ENCODE peak calls at places on chromosomes 13 and 19, in six cellular contexts. S, K, U, Y, O and D are unnamed samples.

GRCh38 chr19:50870417-50871089 is 2.7 kb upstream of the KLK2 start:
- DNase-seq in U (peak; percentile 12), S (peak; percentile 65), Y (no peak), O (peak; percentile 93), K (peak; percentile 3), D (no peak)

GRCh38 chr13:35469781-35470380 is 6.6 kb downstream of the MAB21L1 start:
- DNase-seq in Y (no peak), U (no peak), O (no peak), K (no peak), S (no peak), D (no peak)

GRCh38 chr13:39417643-39418042 is 185.3 kb downstream of the LHFPL6 start:
- DNase-seq in Y (no peak), K (peak; percentile 72), S (no peak), O (no peak), U (no peak), D (no peak)

GRCh38 chr13:58583961-58584360 is 952.4 kb downstream of the PCDH17 start:
- DNase-seq in U (no peak), O (no peak), K (no peak), Y (no peak), S (no peak), D (no peak)

GRCh38 chr13:30600470-30600869 is 17.2 kb upstream of the USPL1 start:
- DNase-seq in O (no peak), K (no peak), U (no peak), S (no peak), Y (no peak), D (no peak)

GRCh38 chr13:79525051-79525450 is 44.1 kb downstream of the NDFIP2 start:
- DNase-seq in S (no peak), O (no peak), U (no peak), K (no peak), Y (no peak), D (no peak)

GRCh38 chr19:40217027-40217810 is 965 bp downstream of the TTC9B start:
- DNase-seq in U (no peak), O (peak; percentile 62), Y (no peak), K (no peak), S (peak; percentile 77), D (no peak)

GRCh38 chr19:23393121-23393520 is 2.1 kb downstream of the ZNF91 start:
- DNase-seq in U (no peak), S (no peak), O (no peak), Y (no peak), K (no peak), D (no peak)

GRCh38 chr13:36712785-36713184 is 39.0 kb downstream of the SERTM1 start:
- DNase-seq in K (peak; percentile 5), O (no peak), U (no peak), Y (no peak), S (no peak), D (no peak)

GRCh38 chr19:20247016-20247683 is 80.1 kb downstream of the ZNF486 start:
- DNase-seq in K (no peak), O (no peak), U (no peak), S (no peak), Y (no peak), D (no peak)

GRCh38 chr19:29665826-29666633 is 769 bp downstream of the PLEKHF1 start:
- DNase-seq in S (no peak), U (no peak), K (peak; percentile 66), O (no peak), Y (no peak), D (no peak)

GRCh38 chr19:40627486-40628279 is 26.5 kb downstream of the LTBP4 start:
- DNase-seq in K (no peak), Y (no peak), S (no peak), O (no peak), U (no peak), D (no peak)

GRCh38 chr19:43525836-43526771 is 897 bp downstream of the ETHE1 start:
- DNase-seq in S (no peak), Y (no peak), K (peak; percentile 9), U (no peak), O (peak; percentile 20), D (no peak)

GRCh38 chr19:13692096-13692495 is 72.2 kb upstream of the MRI1 start:
- DNase-seq in S (no peak), Y (no peak), K (peak; percentile 60), O (no peak), U (no peak), D (no peak)

GRCh38 chr19:55112246-55112780 is 5.1 kb downstream of the PPP1R12C start:
- DNase-seq in S (no peak), O (no peak), U (no peak), Y (no peak), K (no peak), D (no peak)

GRCh38 chr13:98749501-98749900 is 3.0 kb downstream of the SLC15A1 start:
- DNase-seq in O (no peak), K (peak; percentile 60), S (no peak), Y (no peak), U (no peak), D (no peak)

GRCh38 chr19:35081201-35081600 is 34.4 kb upstream of the FXYD3 start:
- DNase-seq in Y (no peak), U (no peak), K (no peak), O (no peak), S (no peak), D (no peak)

GRCh38 chr13:43830481-43830873 is 43.7 kb upstream of the ENOX1 start:
- DNase-seq in K (peak; percentile 79), U (no peak), O (no peak), Y (no peak), S (no peak), D (no peak)

GRCh38 chr19:51986309-51987291 is at the start of gene ZNF350:
- DNase-seq in Y (peak; percentile 84), K (peak; percentile 97), U (peak; percentile 93), O (peak; percentile 63), S (peak; percentile 50), D (peak; percentile 71)

GRCh38 chr13:48131481-48131992 is 36.6 kb upstream of the MED4 start:
- DNase-seq in Y (no peak), S (no peak), K (no peak), O (no peak), U (no peak), D (no peak)

GRCh38 chr13:97161832-97162231 is 60.3 kb upstream of the MBNL2 start:
- DNase-seq in K (no peak), U (no peak), S (no peak), Y (no peak), O (no peak), D (no peak)
- TF ChIP-seq BHLHE40 in K (no peak), U (no peak), S (no peak), Y (no peak), O (no peak), D (no peak)

DNA sequence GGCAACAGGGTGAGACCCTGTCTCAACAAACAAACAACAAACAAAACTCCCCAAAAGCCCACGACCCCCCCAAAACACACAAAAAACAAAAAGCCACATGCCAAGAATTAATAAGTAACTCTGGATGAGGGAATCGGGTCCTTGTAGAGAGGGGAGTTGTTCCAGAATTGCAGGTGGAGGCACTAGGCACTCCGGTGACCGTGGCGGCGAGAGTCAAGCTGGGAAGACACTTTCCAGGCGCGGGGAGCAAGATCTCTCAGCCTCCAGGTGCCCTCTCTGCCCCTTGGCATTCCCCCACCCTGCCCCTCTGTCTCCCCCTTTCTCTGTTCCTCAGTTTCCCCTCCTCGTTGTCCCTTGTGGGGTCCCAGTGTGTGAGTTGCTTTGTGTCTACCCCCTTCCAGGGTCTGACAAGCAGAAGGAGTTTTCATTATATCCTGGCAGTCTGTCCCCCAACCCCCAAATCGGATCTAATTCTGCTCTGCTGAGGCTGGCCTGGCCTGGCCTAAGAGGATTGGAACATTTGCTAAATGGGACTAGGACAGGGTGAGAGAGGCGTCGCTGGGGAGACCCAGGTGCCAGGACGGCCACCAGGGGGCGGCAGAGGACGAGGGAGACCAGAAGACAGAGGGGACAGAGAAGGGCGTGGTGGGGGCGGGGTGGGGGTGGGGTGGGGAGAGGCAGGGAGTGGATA is 8.3 kb upstream of the CRX start:
- DNase-seq in Y (no peak), O (peak; percentile 93), S (peak; percentile 70), U (peak; percentile 58), K (peak; percentile 18), D (peak; percentile 89)
- TF ChIP-seq BHLHE40 in Y (no peak), O (no peak), S (no peak), U (no peak), K (no peak), D (no peak)

GRCh38 chr13:24071016-24071415 is 89.5 kb upstream of the SPATA13 start:
- DNase-seq in K (no peak), Y (no peak), O (no peak), S (no peak), U (no peak), D (no peak)

GRCh38 chr13:24068472-24068871 is 92.0 kb upstream of the SPATA13 start:
- DNase-seq in S (no peak), K (no peak), U (no peak), O (no peak), Y (no peak), D (no peak)

GRCh38 chr13:24073657-24074056 is 86.9 kb upstream of the SPATA13 start:
- DNase-seq in Y (no peak), K (no peak), O (no peak), S (no peak), U (no peak), D (no peak)

GRCh38 chr13:24074687-24075086 is 85.8 kb upstream of the SPATA13 start:
- DNase-seq in S (no peak), Y (no peak), K (no peak), O (no peak), U (no peak), D (no peak)

GRCh38 chr13:24071423-24072075 is 89.0 kb upstream of the SPATA13 start:
- DNase-seq in O (no peak), S (no peak), U (no peak), Y (no peak), K (peak; percentile 48), D (no peak)
- TF ChIP-seq BHLHE40 in O (no peak), S (no peak), U (no peak), Y (no peak), K (no peak), D (no peak)

GRCh38 chr19:15381429-15381828 is 1.8 kb upstream of the AKAP8 start:
- DNase-seq in K (no peak), S (no peak), Y (no peak), U (no peak), O (no peak), D (no peak)

GRCh38 chr19:15379083-15379995 is at the start of gene AKAP8:
- DNase-seq in O (peak; percentile 97), K (peak; percentile 98), Y (peak; percentile 94), U (peak; percentile 96), S (peak; percentile 92), D (peak; percentile 99)

GRCh38 chr19:15378529-15379082 is 981 bp downstream of the AKAP8 start:
- DNase-seq in K (peak; percentile 41), Y (no peak), O (no peak), S (peak; percentile 18), U (peak; percentile 34), D (peak; percentile 51)

GRCh38 chr19:15381864-15382263 is 2.3 kb upstream of the AKAP8 start:
- DNase-seq in Y (no peak), U (no peak), O (no peak), K (no peak), S (no peak), D (no peak)

GRCh38 chr19:15379996-15380647 is 535 bp upstream of the AKAP8 start:
- DNase-seq in K (peak; percentile 11), S (peak; percentile 35), U (peak; percentile 48), O (peak; percentile 61), Y (no peak), D (peak; percentile 39)
- TF ChIP-seq BHLHE40 in K (no peak), S (no peak), U (no peak), O (no peak), Y (peak; percentile 80), D (no peak)

GRCh38 chr19:57248646-57249045 is 8.2 kb downstream of the ZNF805 start:
- DNase-seq in K (no peak), O (no peak), U (no peak), S (no peak), Y (no peak), D (no peak)
- TF ChIP-seq BHLHE40 in K (no peak), O (no peak), U (no peak), S (no peak), Y (no peak), D (no peak)